ENCODE peak calls at places on chromosomes 6 and 20, in four cellular contexts. J, L, T and X are unnamed samples.

GRCh38 chr6:130018830-130019795 is 732 bp downstream of the L3MBTL3 start:
- DNase-seq in L (peak; percentile 58), J (no peak), T (no peak), X (peak; percentile 51)

GRCh38 chr20:63940472-63941266 is 15.5 kb downstream of the UCKL1 start:
- DNase-seq in J (no peak), L (no peak), T (no peak), X (no peak)

GRCh38 chr6:42454428-42454791 is 2.7 kb upstream of the TRERF1 start:
- DNase-seq in J (no peak), T (no peak), L (no peak), X (no peak)

GRCh38 chr6:36933102-36933501 is 21.4 kb upstream of the PI16 start:
- DNase-seq in L (no peak), T (no peak), J (no peak), X (no peak)

GRCh38 chr6:84156306-84156705 is 71.1 kb downstream of the CEP162 start:
- DNase-seq in J (no peak), L (no peak), T (no peak), X (no peak)

GRCh38 chr20:42024653-42025052 is 406.5 kb upstream of the CHD6 start:
- DNase-seq in T (no peak), L (no peak), J (no peak), X (peak; percentile 4)

GRCh38 chr6:39998126-39998525 is 63.9 kb upstream of the MOCS1 start:
- DNase-seq in T (no peak), J (no peak), L (no peak), X (no peak)

GRCh38 chr20:57281900-57282299 is 15.5 kb upstream of the BMP7 start:
- DNase-seq in L (no peak), J (no peak), T (no peak), X (peak; percentile 33)

GRCh38 chr20:50223321-50223995 is 32.8 kb downstream of the CEBPB start:
- DNase-seq in J (no peak), T (no peak), L (no peak), X (no peak)

GRCh38 chr6:44297063-44298038 is 15.8 kb downstream of the AARS2 start:
- DNase-seq in T (no peak), J (no peak), L (peak; percentile 89), X (no peak)

GRCh38 chr6:53353624-53354023 is 4.9 kb upstream of the ELOVL5 start:
- DNase-seq in T (no peak), J (no peak), L (no peak), X (no peak)

GRCh38 chr6:82364087-82365010 is 732 bp downstream of the TPBG start:
- DNase-seq in J (no peak), L (peak; percentile 71), T (peak; percentile 35), X (peak; percentile 60)

GRCh38 chr6:13717787-13718458 is 6.3 kb upstream of the RANBP9 start:
- DNase-seq in T (no peak), J (no peak), L (no peak), X (no peak)

GRCh38 chr20:59568509-59569024 is 35.8 kb upstream of the PHACTR3 start:
- DNase-seq in L (no peak), J (no peak), T (no peak), X (no peak)

GRCh38 chr20:60238992-60239655 is 280.9 kb downstream of the CDH26 start:
- DNase-seq in L (no peak), T (no peak), J (no peak), X (no peak)

GRCh38 chr20:25076201-25076600 is 5.7 kb downstream of the VSX1 start:
- DNase-seq in L (no peak), J (no peak), T (no peak), X (no peak)

GRCh38 chr6:39806277-39806676 is 14.1 kb downstream of the DAAM2 start:
- DNase-seq in T (no peak), L (no peak), J (no peak), X (no peak)

GRCh38 chr6:68760486-68760885 is 125.4 kb downstream of the ADGRB3 start:
- DNase-seq in L (no peak), T (no peak), J (no peak), X (no peak)

GRCh38 chr6:163985710-163986109 is 571.2 kb downstream of the QKI start:
- DNase-seq in L (no peak), T (no peak), J (no peak), X (no peak)

GRCh38 chr6:170101281-170102035 is 189.4 kb downstream of the DLL1 start:
- DNase-seq in J (no peak), T (no peak), L (no peak), X (no peak)

GRCh38 chr20:50870572-50871161 is 60.6 kb downstream of the ADNP start:
- DNase-seq in T (no peak), L (no peak), J (no peak), X (no peak)